ENCODE peak calls at places on chromosomes 7 and 10, in five cellular contexts. G, X, L, J and E are unnamed samples.

GRCh38 chr10:105797234-105797890 is 1156.3 kb downstream of the SORCS3 start:
- DNase-seq in X (no peak), J (no peak), G (no peak), L (peak), E (no peak)

GRCh38 chr7:79855172-79855571 is 279.5 kb upstream of the GNAI1 start:
- DNase-seq in L (no peak), G (no peak), X (no peak), J (no peak), E (no peak)

GRCh38 chr7:116802144-116802747 is 60.1 kb upstream of the CAPZA2 start:
- DNase-seq in L (peak), G (no peak), X (no peak), J (no peak), E (no peak)

GRCh38 chr7:98214811-98215321 is 3.6 kb downstream of the BHLHA15 start:
- DNase-seq in J (peak), G (no peak), X (no peak), L (no peak), E (no peak)

GRCh38 chr10:79019961-79020491 is 48.7 kb upstream of the ZMIZ1 start:
- DNase-seq in J (peak), X (no peak), L (peak), G (no peak), E (no peak)

GRCh38 chr7:2387897-2388636 is 15.3 kb upstream of the CHST12 start:
- DNase-seq in G (no peak), X (no peak), L (no peak), J (no peak), E (no peak)

GRCh38 chr10:47458466-47459154 is 25.3 kb downstream of the ANXA8 start:
- DNase-seq in L (peak), G (no peak), J (no peak), X (no peak), E (no peak)

GRCh38 chr10:62980697-62981495 is 152.2 kb upstream of the NRBF2 start:
- DNase-seq in G (no peak), J (no peak), X (no peak), L (no peak), E (no peak)

GRCh38 chr7:124881981-124882380 is 47.6 kb downstream of the POT1 start:
- DNase-seq in G (no peak), L (peak), X (no peak), J (no peak), E (no peak)

GRCh38 chr10:34954142-34954541 is 136.0 kb downstream of the CUL2 start:
- DNase-seq in L (no peak), X (no peak), J (no peak), G (no peak), E (no peak)

GRCh38 chr10:47253651-47254375 is 46.2 kb upstream of the GDF10 start:
- DNase-seq in J (no peak), G (no peak), X (no peak), L (peak), E (no peak)

GRCh38 chr10:69736866-69737641 is 64.7 kb upstream of the COL13A1 start:
- DNase-seq in J (no peak), G (no peak), X (no peak), L (no peak), E (no peak)

GRCh38 chr10:31697271-31698168 is 231.1 kb downstream of the ARHGAP12 start:
- DNase-seq in L (peak), X (peak), G (no peak), J (peak), E (no peak)

GRCh38 chr10:79404231-79404609 is 41.2 kb downstream of the ZCCHC24 start:
- DNase-seq in J (peak), X (no peak), L (peak), G (no peak), E (no peak)

GRCh38 chr10:124744688-124745055 is 494 bp upstream of the FAM53B start:
- DNase-seq in G (no peak), J (no peak), X (no peak), L (peak), E (no peak)

GRCh38 chr7:155758348-155758747 is 53.9 kb downstream of the SHH start:
- DNase-seq in G (no peak), X (no peak), L (no peak), J (no peak), E (no peak)